ENCODE peak calls at places on chromosomes 2 and 18, in eight cellular contexts. Z, S, K, W, M, H, O and G are unnamed samples.

GRCh38 chr2:46200100-46200690 is 97.0 kb upstream of the EPAS1 start:
- DNase-seq in Z (no peak), S (no peak), K (no peak), W (no peak), M (no peak), H (peak; percentile 64), O (no peak), G (no peak)

GRCh38 chr2:29113891-29114321 is 1.3 kb upstream of the CLIP4 start:
- DNase-seq in Z (peak; percentile 87), S (no peak), K (peak; percentile 97), W (peak; percentile 89), M (peak; percentile 87), H (no peak), O (no peak), G (no peak)

GRCh38 chr2:150486539-150487484 is 655 bp downstream of the RND3 start:
- DNase-seq in Z (peak; percentile 69), S (no peak), K (peak; percentile 73), W (peak; percentile 61), M (no peak), H (no peak), O (no peak), G (no peak)

GRCh38 chr18:3794537-3795348 is 344.8 kb downstream of the TGIF1 start:
- DNase-seq in Z (peak; percentile 93), S (no peak), K (no peak), W (peak; percentile 91), M (peak; percentile 99), H (no peak), O (no peak), G (no peak)

GRCh38 chr2:162074937-162075688 is 1.1 kb upstream of the DPP4 start:
- DNase-seq in Z (peak; percentile 85), S (no peak), K (no peak), W (peak; percentile 59), M (peak; percentile 76), H (no peak), O (no peak), G (no peak)

GRCh38 chr18:79361766-79362522 is 33.8 kb upstream of the NFATC1 start:
- DNase-seq in Z (peak; percentile 56), S (no peak), K (no peak), W (peak; percentile 87), M (peak; percentile 70), H (no peak), O (no peak), G (no peak)

GRCh38 chr2:197356136-197356535 is 45.6 kb upstream of the ANKRD44 start:
- DNase-seq in Z (peak; percentile 37), S (no peak), K (no peak), W (peak; percentile 20), M (no peak), H (no peak), O (no peak), G (no peak)

GRCh38 chr2:67772216-67773180 is 290.3 kb downstream of the C1D start:
- DNase-seq in Z (peak; percentile 10), S (no peak), K (no peak), W (peak; percentile 17), M (no peak), H (no peak), O (no peak), G (no peak)

GRCh38 chr18:22346968-22347611 is 70.6 kb downstream of the CTAGE1 start:
- DNase-seq in Z (peak; percentile 75), S (no peak), K (peak; percentile 78), W (peak; percentile 78), M (peak; percentile 67), H (no peak), O (no peak), G (no peak)

GRCh38 chr18:23352042-23352441 is 101.0 kb upstream of the RIOK3 start:
- DNase-seq in Z (no peak), S (no peak), K (no peak), W (no peak), M (no peak), H (no peak), O (no peak), G (no peak)

GRCh38 chr2:219497495-219498279 is 1.0 kb upstream of the GMPPA start:
- DNase-seq in Z (peak; percentile 94), S (no peak), K (peak; percentile 84), W (peak; percentile 90), M (peak; percentile 91), H (peak; percentile 92), O (no peak), G (peak; percentile 36)

GRCh38 chr2:64832926-64833325 is 156.3 kb upstream of the SLC1A4 start:
- DNase-seq in Z (peak; percentile 35), S (no peak), K (no peak), W (no peak), M (no peak), H (no peak), O (no peak), G (no peak)

GRCh38 chr18:78199002-78199401 is 780.6 kb upstream of the SALL3 start:
- DNase-seq in Z (no peak), S (no peak), K (no peak), W (no peak), M (no peak), H (no peak), O (no peak), G (no peak)

GRCh38 chr2:176122266-176122632 is 270 bp upstream of the HOXD9 start:
- DNase-seq in Z (no peak), S (no peak), K (no peak), W (no peak), M (no peak), H (no peak), O (no peak), G (no peak)

GRCh38 chr18:60984496-60984895 is 348.7 kb upstream of the CDH20 start:
- DNase-seq in Z (no peak), S (no peak), K (no peak), W (peak; percentile 86), M (no peak), H (no peak), O (no peak), G (no peak)